ENCODE peak calls at places on chromosomes 4 and X, in five cellular contexts. F is fibroblast of lung, P is kidney tubule cell, A is WTC11, Z is GM13976. T is an unnamed sample.

GRCh38 chr4:176270669-176271068 is 1.6 kb upstream of the ASB5 start:
- DNase-seq in F (peak), P (peak), A (no peak), Z (no peak), T (no peak)

GRCh38 chrX:65745992-65746391 is 78.5 kb downstream of the MSN start:
- DNase-seq in F (peak), P (no peak), A (no peak), Z (no peak), T (no peak)

GRCh38 chr4:139367421-139368090 is 65.3 kb upstream of the NDUFC1 start:
- DNase-seq in F (peak), P (no peak), A (no peak), Z (no peak), T (no peak)

GRCh38 chr4:176258135-176258534 is 10.9 kb downstream of the ASB5 start:
- DNase-seq in F (no peak), P (no peak), A (no peak), Z (no peak), T (no peak)

GRCh38 chr4:74444891-74445642 is at the start of gene AREG:
- DNase-seq in F (peak), P (peak), A (peak), Z (peak), T (peak)

GRCh38 chr4:17794730-17795129 is 13.3 kb upstream of the FAM184B start:
- DNase-seq in F (no peak), P (peak), A (no peak), Z (no peak), T (no peak)

GRCh38 chr4:145920205-145920604 is 18.4 kb downstream of the ZNF827 start:
- DNase-seq in F (peak), P (peak), A (no peak), Z (no peak), T (no peak)

GRCh38 chr4:67273676-67274075 is 271.6 kb downstream of the CENPC start:
- DNase-seq in F (no peak), P (no peak), A (no peak), Z (no peak), T (no peak)

GRCh38 chr4:185086053-185086452 is 57.0 kb upstream of the SLC25A4 start:
- DNase-seq in F (no peak), P (no peak), A (peak), Z (no peak), T (no peak)

GRCh38 chr4:52894408-52894807 is 32.3 kb downstream of the RASL11B start:
- DNase-seq in F (no peak), P (no peak), A (no peak), Z (no peak), T (no peak)

GRCh38 chr4:67220848-67221247 is 324.5 kb downstream of the CENPC start:
- DNase-seq in F (no peak), P (no peak), A (no peak), Z (no peak), T (no peak)

GRCh38 chr4:121189811-121190210 is 25.7 kb upstream of the TNIP3 start:
- DNase-seq in F (no peak), P (no peak), A (no peak), Z (no peak), T (no peak)

GRCh38 chrX:16712116-16712824 is at the start of gene CTPS2:
- DNase-seq in F (peak), P (peak), A (peak), Z (peak), T (peak)

GRCh38 chr4:83308672-83309071 is 24.1 kb upstream of the COQ2 start:
- DNase-seq in F (no peak), P (no peak), A (peak), Z (no peak), T (no peak)

GRCh38 chr4:174578366-174578765 is 56.1 kb upstream of the HPGD start:
- DNase-seq in F (peak), P (no peak), A (no peak), Z (no peak), T (no peak)

GRCh38 chrX:96576358-96576757 is 108.3 kb upstream of the DIAPH2 start:
- DNase-seq in F (peak), P (peak), A (no peak), Z (no peak), T (no peak)

GRCh38 chr4:95190751-95191436 is 357.9 kb downstream of the UNC5C start:
- DNase-seq in F (no peak), P (no peak), A (no peak), Z (no peak), T (no peak)

GRCh38 chr4:142194905-142195304 is 558.5 kb downstream of the IL15 start:
- DNase-seq in F (peak), P (no peak), A (no peak), Z (no peak), T (no peak)

GRCh38 chrX:106995678-106996077 is 4.3 kb downstream of the MORC4 start:
- DNase-seq in F (no peak), P (no peak), A (no peak), Z (no peak), T (no peak)

GRCh38 chrX:40912166-40912565 is 173.1 kb upstream of the USP9X start:
- DNase-seq in F (no peak), P (no peak), A (no peak), Z (no peak), T (no peak)

GRCh38 chrX:119605398-119605738 is 856 bp downstream of the NKRF start:
- DNase-seq in F (no peak), P (no peak), A (no peak), Z (no peak), T (peak)

GRCh38 chr4:94407846-94408245 is 43.9 kb upstream of the PDLIM5 start:
- DNase-seq in F (peak), P (no peak), A (no peak), Z (no peak), T (no peak)

GRCh38 chr4:95114521-95114920 is 356.8 kb downstream of the BMPR1B start:
- DNase-seq in F (no peak), P (peak), A (no peak), Z (no peak), T (no peak)

GRCh38 chr4:138677651-138678202 is 337.9 kb upstream of the NOCT start:
- DNase-seq in F (no peak), P (peak), A (no peak), Z (no peak), T (no peak)

GRCh38 chr4:139227729-139228404 is 50.8 kb upstream of the ELF2 start:
- DNase-seq in F (no peak), P (peak), A (no peak), Z (no peak), T (no peak)

GRCh38 chr4:76253511-76253910 is 2.0 kb downstream of the FAM47E start:
- DNase-seq in F (no peak), P (no peak), A (no peak), Z (no peak), T (no peak)

GRCh38 chr4:68871772-68872441 is 56.1 kb downstream of the UGT2B10 start:
- DNase-seq in F (no peak), P (no peak), A (no peak), Z (no peak), T (no peak)